ENCODE peak calls at places on chromosomes 3 and 15, in ten cellular contexts. T, L, W, A, E, G, H, O, S and B are unnamed samples.

GRCh38 chr15:73927003-73927475 is 777 bp downstream of the LOXL1 start:
- DNase-seq in H (no peak), W (no peak), G (no peak), A (no peak), T (no peak), S (peak), L (no peak), E (no peak), O (peak), B (no peak)

GRCh38 chr15:89329329-89330084 is 5.1 kb downstream of the POLG start:
- DNase-seq in S (no peak), E (no peak), T (no peak), L (no peak), A (no peak), G (no peak), W (no peak), H (no peak), O (no peak), B (no peak)

GRCh38 chr3:175304437-175304836 is 445.3 kb downstream of the NAALADL2 start:
- DNase-seq in E (no peak), A (no peak), L (peak), O (no peak), S (no peak), H (no peak), T (no peak), W (no peak), G (no peak), B (no peak)

GRCh38 chr3:185960518-185961288 is 22.9 kb upstream of the TRA2B start:
- DNase-seq in A (no peak), G (no peak), W (no peak), T (no peak), L (no peak), O (no peak), E (no peak), S (no peak), H (no peak), B (no peak)

GRCh38 chr15:78070049-78070698 is 7.3 kb downstream of the TBC1D2B start:
- DNase-seq in T (no peak), A (no peak), L (no peak), E (no peak), W (no peak), G (no peak), O (peak), H (no peak), S (peak), B (no peak)

GRCh38 chr3:165796701-165797100 is 40.5 kb downstream of the BCHE start:
- DNase-seq in T (no peak), E (no peak), G (no peak), H (no peak), S (no peak), A (no peak), L (no peak), O (no peak), W (no peak), B (peak)

GRCh38 chr3:62873672-62874397 is 1.4 kb downstream of the CADPS start:
- DNase-seq in L (peak), A (no peak), G (no peak), W (peak), H (no peak), E (no peak), T (no peak), S (no peak), O (no peak), B (peak)

GRCh38 chr15:80010131-80010673 is 39.2 kb upstream of the BCL2A1 start:
- DNase-seq in L (no peak), A (peak), T (no peak), H (peak), O (no peak), S (no peak), W (no peak), G (no peak), E (no peak), B (peak)

GRCh38 chr15:67819636-67820035 is 5.7 kb upstream of the SKOR1 start:
- DNase-seq in T (no peak), S (no peak), G (no peak), A (no peak), O (no peak), W (no peak), E (no peak), H (no peak), L (no peak), B (no peak)

GRCh38 chr3:123138819-123139517 is 62.8 kb upstream of the SEC22A start:
- DNase-seq in G (no peak), O (no peak), E (no peak), H (no peak), S (no peak), T (no peak), W (no peak), L (no peak), A (peak), B (no peak)

GRCh38 chr15:99247063-99247462 is 2.3 kb downstream of the TTC23 start:
- DNase-seq in G (no peak), W (no peak), O (no peak), S (no peak), L (no peak), H (no peak), T (no peak), A (no peak), E (no peak), B (no peak)

GRCh38 chr3:32850636-32851035 is 32.8 kb downstream of the TRIM71 start:
- DNase-seq in L (no peak), O (no peak), E (no peak), G (no peak), S (no peak), A (no peak), H (no peak), W (no peak), T (no peak), B (no peak)

GRCh38 chr15:93852761-93853160 is 378.6 kb upstream of the MCTP2 start:
- DNase-seq in H (no peak), S (no peak), W (no peak), L (no peak), A (no peak), O (no peak), T (no peak), E (no peak), G (no peak), B (no peak)

GRCh38 chr3:39435006-39435748 is 28.7 kb downstream of the RPSA start:
- DNase-seq in G (no peak), A (no peak), S (no peak), T (no peak), W (no peak), H (no peak), O (no peak), E (no peak), L (no peak), B (no peak)